ENCODE peak calls at places on chromosomes 2 and 18, in eight cellular contexts. W, N, Y, O, A, K, U and I are unnamed samples.
A peak's percentile ranks its signal among the peaks of the same experiment; 100 is the strongest.

GRCh38 chr2:69007603-69008002 is 5.4 kb upstream of the ANTXR1 start:
- DNase-seq in W (no peak), N (no peak), Y (no peak), O (no peak), A (no peak), K (no peak), U (no peak), I (no peak)

GRCh38 chr2:109376796-109377495 is 236.8 kb downstream of the SEPTIN10 start:
- DNase-seq in W (no peak), N (no peak), Y (no peak), O (no peak), A (no peak), K (no peak), U (peak; percentile 73), I (no peak)

GRCh38 chr2:20617081-20617575 is 33.8 kb downstream of the HS1BP3 start:
- DNase-seq in W (peak; percentile 60), N (no peak), Y (no peak), O (peak; percentile 75), A (no peak), K (no peak), U (peak; percentile 91), I (no peak)

GRCh38 chr2:187008111-187008510 is 159.1 kb upstream of the ZSWIM2 start:
- DNase-seq in W (no peak), N (no peak), Y (no peak), O (no peak), A (no peak), K (no peak), U (no peak), I (no peak)

GRCh38 chr18:56443508-56443907 is 194.9 kb downstream of the TXNL1 start:
- DNase-seq in W (no peak), N (no peak), Y (no peak), O (no peak), A (no peak), K (no peak), U (no peak), I (no peak)

GRCh38 chr2:75922191-75922590 is 211.5 kb upstream of the GCFC2 start:
- DNase-seq in W (no peak), N (no peak), Y (no peak), O (no peak), A (no peak), K (no peak), U (no peak), I (no peak)

GRCh38 chr18:47036298-47036874 is 965 bp upstream of the ELOA2 start:
- DNase-seq in W (peak; percentile 39), N (no peak), Y (no peak), O (no peak), A (no peak), K (peak; percentile 23), U (no peak), I (peak; percentile 12)

GRCh38 chr2:88054300-88055048 is 1.1 kb downstream of the KRCC1 start:
- DNase-seq in W (no peak), N (no peak), Y (no peak), O (no peak), A (no peak), K (no peak), U (no peak), I (no peak)

GRCh38 chr2:174704061-174704460 is 60.2 kb downstream of the CHRNA1 start:
- DNase-seq in W (no peak), N (no peak), Y (no peak), O (no peak), A (no peak), K (no peak), U (no peak), I (no peak)

GRCh38 chr2:70202236-70202806 is 11.5 kb upstream of the C2orf42 start:
- DNase-seq in W (no peak), N (no peak), Y (no peak), O (no peak), A (no peak), K (no peak), U (no peak), I (no peak)

GRCh38 chr2:39068757-39069515 is 51.9 kb downstream of the SOS1 start:
- DNase-seq in W (peak; percentile 6), N (no peak), Y (no peak), O (no peak), A (no peak), K (no peak), U (no peak), I (no peak)

GRCh38 chr2:106193491-106193976 is 567 bp downstream of the UXS1 start:
- DNase-seq in W (peak; percentile 78), N (no peak), Y (no peak), O (no peak), A (no peak), K (peak; percentile 32), U (no peak), I (no peak)

GRCh38 chr2:128317186-128317897 is 1.3 kb downstream of the HS6ST1 start:
- DNase-seq in W (peak; percentile 60), N (no peak), Y (peak; percentile 38), O (peak; percentile 46), A (no peak), K (peak; percentile 19), U (peak; percentile 88), I (no peak)

GRCh38 chr2:172578860-172579512 is 23.1 kb downstream of the PDK1 start:
- DNase-seq in W (no peak), N (no peak), Y (no peak), O (no peak), A (no peak), K (no peak), U (no peak), I (no peak)

GRCh38 chr2:11040992-11041391 is 114.3 kb upstream of the SLC66A3 start:
- DNase-seq in W (no peak), N (no peak), Y (no peak), O (no peak), A (no peak), K (no peak), U (no peak), I (no peak)

GRCh38 chr2:94759211-94759610 is 112.0 kb upstream of the TEKT4 start:
- DNase-seq in W (no peak), N (no peak), Y (no peak), O (no peak), A (no peak), K (no peak), U (no peak), I (no peak)

GRCh38 chr2:180644709-180645108 is 335.7 kb upstream of the UBE2E3 start:
- DNase-seq in W (no peak), N (no peak), Y (no peak), O (no peak), A (no peak), K (no peak), U (no peak), I (no peak)

GRCh38 chr2:10584242-10584753 is 105.5 kb downstream of the NOL10 start:
- DNase-seq in W (no peak), N (no peak), Y (no peak), O (no peak), A (no peak), K (no peak), U (no peak), I (no peak)

GRCh38 chr2:239393401-239393940 is 7.3 kb downstream of the HDAC4 start:
- DNase-seq in W (no peak), N (no peak), Y (no peak), O (no peak), A (no peak), K (no peak), U (peak; percentile 89), I (no peak)